ENCODE peak calls at places on chromosomes 7 and 10, in seven cellular contexts. Q is GM23338, O is Karpas-422, V is GM23248, B is OCI-LY7, A is HCT116, T is PC-3. W is an unnamed sample.

GRCh38 chr7:128168667-128169210 is 72.3 kb upstream of the LEP start:
- DNase-seq in B (no peak), Q (peak; percentile 96), O (no peak), V (peak; percentile 46), A (no peak), T (no peak), W (no peak)

GRCh38 chr7:91348686-91349085 is 84.5 kb downstream of the FZD1 start:
- DNase-seq in Q (peak; percentile 19), T (no peak), O (no peak), V (peak; percentile 29), B (no peak), A (no peak), W (no peak)

GRCh38 chr7:2639151-2639993 is 7.6 kb downstream of the TTYH3 start:
- DNase-seq in Q (no peak), T (no peak), A (no peak), V (no peak), B (no peak), O (no peak), W (no peak)

GRCh38 chr10:6669269-6669859 is 89.3 kb upstream of the PRKCQ start:
- DNase-seq in Q (peak; percentile 77), B (peak; percentile 60), V (peak; percentile 68), A (peak; percentile 44), O (peak; percentile 77), T (peak; percentile 40), W (peak; percentile 50)

GRCh38 chr10:126373982-126374381 is 14.3 kb downstream of the ADAM12 start:
- DNase-seq in T (peak; percentile 43), Q (no peak), B (no peak), O (no peak), V (peak; percentile 53), A (no peak), W (no peak)

GRCh38 chr7:158935062-158935461 is 78.7 kb downstream of the DYNC2I1 start:
- DNase-seq in A (no peak), T (no peak), V (no peak), B (no peak), O (no peak), Q (no peak), W (no peak)

GRCh38 chr10:110918269-110918632 is 729 bp downstream of the BBIP1 start:
- DNase-seq in T (peak; percentile 89), O (no peak), Q (peak; percentile 99), B (no peak), A (peak; percentile 93), V (peak; percentile 99), W (no peak)

GRCh38 chr7:55310626-55311025 is 54.5 kb upstream of the LANCL2 start:
- DNase-seq in Q (no peak), T (no peak), V (no peak), B (no peak), O (no peak), A (no peak), W (no peak)

GRCh38 chr7:81064446-81064845 is 145.6 kb upstream of the SEMA3C start:
- DNase-seq in V (no peak), T (no peak), A (no peak), B (no peak), O (no peak), Q (no peak), W (no peak)

GRCh38 chr7:18976715-18977466 is 140.5 kb downstream of the TWIST1 start:
- DNase-seq in V (peak; percentile 23), B (no peak), A (no peak), O (no peak), T (no peak), Q (no peak), W (no peak)

GRCh38 chr7:89837515-89837914 is 316.8 kb upstream of the STEAP1 start:
- DNase-seq in B (no peak), T (peak; percentile 1), Q (no peak), O (no peak), A (no peak), V (peak; percentile 45), W (no peak)

GRCh38 chr10:89891006-89891405 is 189.6 kb downstream of the KIF20B start:
- DNase-seq in V (no peak), A (no peak), T (no peak), Q (no peak), O (no peak), B (no peak), W (no peak)

GRCh38 chr10:3239066-3239919 is 66.7 kb upstream of the PITRM1 start:
- DNase-seq in B (peak; percentile 36), Q (peak; percentile 75), T (peak; percentile 29), O (peak; percentile 63), A (peak; percentile 45), V (peak; percentile 78), W (peak; percentile 36)

GRCh38 chr7:90474284-90475210 is 5.1 kb downstream of the PTTG1IP2 start:
- DNase-seq in Q (no peak), O (no peak), T (peak; percentile 86), V (peak; percentile 92), B (no peak), A (peak; percentile 8), W (no peak)

GRCh38 chr10:23433710-23434109 is 5.2 kb upstream of the OTUD1 start:
- DNase-seq in B (no peak), T (no peak), V (no peak), A (no peak), O (no peak), Q (no peak), W (no peak)

GRCh38 chr7:102469351-102469971 is 4.7 kb downstream of the LRWD1 start:
- DNase-seq in T (no peak), B (no peak), A (no peak), V (no peak), Q (no peak), O (no peak), W (peak; percentile 4)

GRCh38 chr7:128409435-128410091 is at the start of gene IMPDH1:
- DNase-seq in A (no peak), Q (peak; percentile 83), T (peak; percentile 71), B (peak; percentile 57), V (peak; percentile 88), O (peak; percentile 83), W (peak; percentile 84)

GRCh38 chr7:112162161-112163020 is 43.8 kb downstream of the DOCK4 start:
- DNase-seq in T (peak; percentile 58), Q (peak; percentile 89), A (no peak), B (no peak), V (no peak), O (no peak), W (no peak)

GRCh38 chr7:17631061-17631460 is 309.2 kb downstream of the SNX13 start:
- DNase-seq in B (no peak), A (no peak), T (no peak), V (no peak), Q (no peak), O (no peak), W (no peak)

GRCh38 chr7:25583655-25584054 is 355.4 kb upstream of the NPVF start:
- DNase-seq in Q (no peak), T (no peak), A (no peak), V (no peak), O (no peak), B (no peak), W (no peak)
- H3K9me2 ChIP-seq in Q (peaks cover 20% of the 10 kb centered on the region), T (no peaks in the 10 kb centered on the region), A (no peaks in the 10 kb centered on the region), V (no peaks in the 10 kb centered on the region), O (no peaks in the 10 kb centered on the region), B (no peaks in the 10 kb centered on the region), W (no peaks in the 10 kb centered on the region)

DNA sequence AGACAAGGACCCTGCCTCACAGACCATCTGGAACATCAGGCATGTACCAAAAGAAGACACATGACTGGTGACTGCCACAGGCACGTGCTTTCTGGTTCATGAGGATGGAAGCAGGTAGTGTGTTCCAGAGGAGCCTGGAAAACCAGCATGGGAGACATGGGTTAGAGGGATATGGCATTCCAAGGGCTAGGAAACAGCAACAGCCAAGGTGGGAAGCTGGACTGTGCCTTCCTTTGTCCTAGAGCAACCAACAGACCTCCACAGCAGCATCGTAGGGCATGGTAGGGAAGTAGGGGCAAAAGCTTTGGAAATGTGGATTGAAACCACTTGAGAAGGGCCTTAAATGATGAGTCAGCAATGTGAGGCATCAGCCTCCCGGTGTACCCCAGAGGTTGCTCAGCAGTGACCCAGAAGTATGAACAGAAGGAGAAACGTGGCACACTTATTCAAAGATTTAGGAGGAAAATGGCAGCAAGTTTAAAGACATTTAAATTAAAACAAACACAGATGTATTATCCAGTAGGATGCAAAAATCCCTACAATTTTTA is 51.0 kb downstream of the PRLHR start:
- DNase-seq in V (no peak), O (no peak), T (no peak), B (no peak), Q (no peak), A (no peak), W (no peak)
- H3K9me2 ChIP-seq in V (no peaks in the 10 kb centered on the region), O (no peaks in the 10 kb centered on the region), T (no peaks in the 10 kb centered on the region), B (no peaks in the 10 kb centered on the region), Q (no peaks in the 10 kb centered on the region), A (no peaks in the 10 kb centered on the region), W (no peaks in the 10 kb centered on the region)

DNA sequence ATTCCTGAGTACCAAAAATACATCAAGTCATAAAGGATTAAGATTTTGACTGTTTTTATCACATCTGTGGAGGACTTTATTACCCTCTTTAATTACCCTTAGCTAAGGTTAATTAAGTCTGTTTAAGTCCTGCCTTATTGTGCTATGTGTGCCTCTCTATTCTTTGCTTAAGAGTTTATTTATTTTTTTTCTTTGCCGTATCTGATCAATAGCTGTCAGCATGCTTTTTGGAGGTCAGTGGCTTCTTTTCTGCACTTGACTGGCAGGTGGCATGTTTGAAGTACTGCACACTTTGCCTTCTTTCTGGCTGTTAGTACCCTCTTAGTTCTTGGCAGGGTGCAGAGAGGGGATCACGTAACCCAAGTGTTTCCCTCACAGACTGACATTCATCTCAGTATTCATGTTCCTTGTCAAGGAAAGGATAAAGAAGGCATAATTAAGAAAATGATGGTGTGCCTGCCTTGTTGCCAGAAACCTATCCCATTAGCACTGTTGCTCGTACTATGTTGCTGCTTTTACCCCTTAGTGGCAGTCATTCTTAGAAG is 225.8 kb downstream of the EXOC4 start:
- DNase-seq in A (no peak), V (no peak), B (no peak), Q (no peak), T (no peak), O (no peak), W (no peak)
- H3K9me2 ChIP-seq in A (no peaks in the 10 kb centered on the region), V (no peaks in the 10 kb centered on the region), B (no peaks in the 10 kb centered on the region), Q (no peaks in the 10 kb centered on the region), T (no peaks in the 10 kb centered on the region), O (no peaks in the 10 kb centered on the region), W (no peaks in the 10 kb centered on the region)

GRCh38 chr7:25295404-25295803 is 67.1 kb upstream of the NPVF start:
- DNase-seq in T (no peak), O (no peak), A (no peak), V (no peak), B (no peak), Q (no peak), W (no peak)
- H3K9me2 ChIP-seq in T (no peaks in the 10 kb centered on the region), O (no peaks in the 10 kb centered on the region), A (no peaks in the 10 kb centered on the region), V (no peaks in the 10 kb centered on the region), B (no peaks in the 10 kb centered on the region), Q (no peaks in the 10 kb centered on the region), W (no peaks in the 10 kb centered on the region)

W was measured in MM.1S.